ENCODE peak calls at places on chromosome 18, in ten cellular contexts. M, Z, H, B, F, Y, E, D, U and V are unnamed samples.
A peak's percentile ranks its signal among the peaks of the same experiment; 100 is the strongest.

GRCh38 chr18:36531636-36532035 is 234.1 kb downstream of the FHOD3 start:
- DNase-seq in E (no peak), U (no peak), M (no peak), D (no peak), Z (no peak), H (no peak), Y (no peak), B (no peak), F (no peak), V (no peak)

GRCh38 chr18:11663630-11664029 is 25.4 kb upstream of the GNAL start:
- DNase-seq in Z (no peak), D (no peak), H (no peak), F (no peak), U (no peak), M (no peak), B (no peak), E (no peak), Y (no peak), V (no peak)

GRCh38 chr18:54254265-54254758 is 15.0 kb upstream of the POLI start:
- DNase-seq in H (peak; percentile 53), Z (no peak), E (peak; percentile 64), M (no peak), U (no peak), B (no peak), Y (peak; percentile 48), F (peak; percentile 20), D (peak; percentile 72), V (no peak)

GRCh38 chr18:34740101-34740500 is 30.0 kb downstream of the DTNA start:
- DNase-seq in M (no peak), Y (no peak), B (no peak), H (no peak), F (no peak), D (peak; percentile 76), Z (no peak), E (no peak), U (no peak), V (no peak)

GRCh38 chr18:77110936-77111335 is 21.6 kb downstream of the MBP start:
- DNase-seq in Y (no peak), M (peak; percentile 14), D (no peak), H (no peak), U (no peak), Z (no peak), F (no peak), E (no peak), B (no peak), V (no peak)

GRCh38 chr18:61764381-61764780 is 128.4 kb downstream of the RNF152 start:
- DNase-seq in Y (no peak), E (no peak), Z (no peak), F (no peak), D (no peak), U (no peak), B (no peak), M (no peak), H (no peak), V (no peak)

GRCh38 chr18:3207565-3207964 is 12.2 kb downstream of the MYOM1 start:
- DNase-seq in E (no peak), F (peak; percentile 20), U (no peak), H (peak; percentile 18), Z (no peak), B (peak; percentile 13), Y (peak; percentile 33), D (no peak), M (no peak), V (peak; percentile 60)

GRCh38 chr18:48827321-48828200 is 123.2 kb downstream of the SMAD7 start:
- DNase-seq in D (peak; percentile 61), Z (no peak), Y (no peak), B (no peak), U (peak; percentile 21), M (peak; percentile 42), F (peak; percentile 73), H (no peak), E (no peak), V (peak; percentile 36)

GRCh38 chr18:33034941-33035340 is 262.1 kb upstream of the KLHL14 start:
- DNase-seq in B (no peak), D (no peak), M (no peak), Y (no peak), U (no peak), Z (no peak), F (peak; percentile 0), H (no peak), E (no peak), V (no peak)

GRCh38 chr18:22485808-22486244 is 68.1 kb upstream of the CTAGE1 start:
- DNase-seq in Z (no peak), U (no peak), E (no peak), D (no peak), M (no peak), B (no peak), Y (no peak), H (peak; percentile 7), F (no peak), V (no peak)

GRCh38 chr18:31301201-31301655 is 16.7 kb upstream of the DSG1 start:
- DNase-seq in Y (no peak), D (no peak), H (peak; percentile 10), E (no peak), M (no peak), F (peak; percentile 7), U (no peak), Z (peak; percentile 3), B (no peak), V (peak; percentile 49)

GRCh38 chr18:63344918-63345317 is 22.1 kb downstream of the KDSR start:
- DNase-seq in M (no peak), D (peak; percentile 50), B (no peak), Y (no peak), Z (no peak), F (no peak), H (no peak), U (no peak), E (no peak), V (no peak)

GRCh38 chr18:63348508-63349136 is 18.4 kb downstream of the KDSR start:
- DNase-seq in B (peak; percentile 43), Y (peak; percentile 76), H (no peak), D (no peak), E (no peak), Z (no peak), U (no peak), F (no peak), M (no peak), V (no peak)

GRCh38 chr18:63346471-63347183 is 20.4 kb downstream of the KDSR start:
- DNase-seq in B (peak; percentile 32), Z (no peak), D (no peak), E (no peak), H (no peak), U (no peak), F (no peak), Y (no peak), M (no peak), V (no peak)

GRCh38 chr18:63344263-63344662 is 22.7 kb downstream of the KDSR start:
- DNase-seq in M (no peak), Z (no peak), Y (no peak), B (no peak), U (no peak), F (no peak), D (no peak), H (no peak), E (no peak), V (no peak)

DNA sequence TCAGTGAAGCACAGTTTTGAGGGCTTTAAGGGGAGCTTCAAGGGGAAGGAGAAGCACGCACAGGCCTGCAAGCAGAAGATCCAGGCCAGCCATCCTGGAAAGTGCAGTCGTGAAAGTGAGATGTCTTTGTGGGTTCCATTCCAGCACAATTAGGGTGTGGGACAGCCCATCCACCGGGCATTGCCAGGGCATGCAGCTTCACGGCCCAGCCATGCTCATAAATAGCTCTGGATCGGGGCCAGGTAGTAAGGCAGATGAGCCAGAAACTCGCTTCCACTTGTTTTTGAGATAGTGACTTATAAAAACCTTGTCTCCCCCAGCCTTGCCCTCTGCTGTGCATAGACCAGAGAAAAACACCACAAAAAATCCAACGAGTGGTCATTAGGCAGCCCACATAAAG is 21.0 kb downstream of the KDSR start:
- DNase-seq in M (no peak), Y (no peak), B (peak; percentile 81), F (no peak), D (peak; percentile 17), E (no peak), U (no peak), H (no peak), Z (no peak), V (no peak)
- TF ChIP-seq POLR2A in M (no peak), Y (no peak), B (no peak), F (no peak), D (no peak), E (no peak), U (no peak), H (no peak), Z (no peak), V (no peak)

GRCh38 chr18:44821924-44822323 is 141.2 kb downstream of the SETBP1 start:
- DNase-seq in D (no peak), Y (no peak), B (no peak), F (no peak), M (no peak), Z (no peak), U (no peak), H (peak; percentile 48), E (no peak), V (no peak)
- H3K4me1 ChIP-seq in D (peaks cover 49% of the 10 kb centered on the region), Y (no peaks in the 10 kb centered on the region), B (peaks cover 9% of the 10 kb centered on the region), F (peaks cover 2% of the 10 kb centered on the region), M (peaks cover 19% of the 10 kb centered on the region), Z (no peaks in the 10 kb centered on the region), U (peaks cover 15% of the 10 kb centered on the region), H (peaks cover 62% of the 10 kb centered on the region), E (peaks cover 71% of the 10 kb centered on the region), V (peaks cover 5% of the 10 kb centered on the region)

GRCh38 chr18:63970803-63971191 is 916 bp downstream of the SERPINB8 start:
- DNase-seq in E (peak; percentile 36), D (peak; percentile 54), F (peak; percentile 21), B (peak; percentile 50), M (no peak), U (peak; percentile 41), Z (no peak), H (no peak), Y (peak; percentile 46), V (no peak)

GRCh38 chr18:63974991-63975390 is 5.1 kb downstream of the SERPINB8 start:
- DNase-seq in E (no peak), F (peak; percentile 30), D (no peak), H (peak; percentile 11), U (no peak), Z (no peak), Y (no peak), M (no peak), B (peak; percentile 25), V (no peak)

GRCh38 chr18:63971320-63972071 is 1.6 kb downstream of the SERPINB8 start:
- DNase-seq in M (no peak), Z (no peak), U (no peak), F (no peak), H (no peak), Y (no peak), E (no peak), D (no peak), B (no peak), V (no peak)

GRCh38 chr18:63965716-63966330 is 4.1 kb upstream of the SERPINB8 start:
- DNase-seq in M (no peak), D (no peak), U (no peak), B (no peak), F (no peak), H (no peak), E (no peak), Y (no peak), Z (no peak), V (no peak)

GRCh38 chr18:63969965-63970802 is at the start of gene SERPINB8:
- DNase-seq in H (peak; percentile 90), M (peak; percentile 95), U (peak; percentile 92), Z (peak; percentile 85), F (peak; percentile 94), E (peak; percentile 94), Y (peak; percentile 96), B (peak; percentile 95), D (peak; percentile 97), V (peak; percentile 86)
- TF ChIP-seq POLR2A in H (peak; percentile 29), M (peak; percentile 74), U (peak; percentile 93), Z (peak; percentile 75), F (peak; percentile 89), E (peak; percentile 99), Y (peak; percentile 99), B (peak; percentile 83), D (peak; percentile 95), V (peak; percentile 90)

GRCh38 chr18:59660976-59661743 is 36.1 kb downstream of the CCBE1 start:
- DNase-seq in U (no peak), M (no peak), D (no peak), B (no peak), H (no peak), Z (no peak), F (peak; percentile 69), Y (no peak), E (no peak), V (no peak)
- H3K4me1 ChIP-seq in U (peaks cover 16% of the 10 kb centered on the region), M (no peaks in the 10 kb centered on the region), D (no peaks in the 10 kb centered on the region), B (no peaks in the 10 kb centered on the region), H (peaks cover 4% of the 10 kb centered on the region), Z (no peaks in the 10 kb centered on the region), F (peaks cover 29% of the 10 kb centered on the region), Y (no peaks in the 10 kb centered on the region), E (no peaks in the 10 kb centered on the region), V (no peaks in the 10 kb centered on the region)